ENCODE peak calls at places on chromosomes 1 and 21, in seven cellular contexts. L, Q, O, S, F, Z and I are unnamed samples.

GRCh38 chr1:155272466-155273133 is 704 bp downstream of the CLK2 start:
- DNase-seq in L (peak; percentile 10), Q (no peak), O (peak; percentile 42), S (no peak), F (no peak), Z (no peak), I (no peak)

GRCh38 chr1:3681231-3681897 is 29.0 kb downstream of the TP73 start:
- DNase-seq in L (no peak), Q (no peak), O (no peak), S (no peak), F (no peak), Z (no peak), I (no peak)

GRCh38 chr1:96721053-96721381 is 567 bp upstream of the PTBP2 start:
- DNase-seq in L (no peak), Q (no peak), O (no peak), S (no peak), F (no peak), Z (no peak), I (no peak)

GRCh38 chr1:58781541-58782307 is 2.1 kb downstream of the JUN start:
- DNase-seq in L (peak; percentile 73), Q (no peak), O (no peak), S (peak; percentile 82), F (no peak), Z (no peak), I (no peak)

GRCh38 chr21:33211305-33211704 is 18.4 kb upstream of the IFNAR2 start:
- DNase-seq in L (no peak), Q (no peak), O (no peak), S (no peak), F (no peak), Z (no peak), I (no peak)

GRCh38 chr1:169309178-169310166 is 58.1 kb downstream of the NME7 start:
- DNase-seq in L (no peak), Q (no peak), O (no peak), S (peak; percentile 89), F (peak; percentile 11), Z (no peak), I (no peak)

GRCh38 chr1:115090547-115090946 is 1.2 kb upstream of the TSPAN2 start:
- DNase-seq in L (no peak), Q (no peak), O (no peak), S (peak; percentile 12), F (no peak), Z (no peak), I (no peak)

GRCh38 chr1:91729621-91730348 is 156.2 kb downstream of the TGFBR3 start:
- DNase-seq in L (no peak), Q (no peak), O (no peak), S (no peak), F (no peak), Z (no peak), I (no peak)

GRCh38 chr1:15027515-15027948 is 126.0 kb upstream of the TMEM51 start:
- DNase-seq in L (peak; percentile 85), Q (peak; percentile 48), O (peak; percentile 56), S (peak; percentile 76), F (no peak), Z (no peak), I (peak; percentile 50)

GRCh38 chr1:13700521-13701273 is 709 bp downstream of the PRDM2 start:
- DNase-seq in L (no peak), Q (peak; percentile 50), O (no peak), S (peak; percentile 19), F (no peak), Z (no peak), I (no peak)

GRCh38 chr21:23162213-23162946 is 2164.2 kb downstream of the NCAM2 start:
- DNase-seq in L (no peak), Q (no peak), O (no peak), S (no peak), F (no peak), Z (no peak), I (no peak)

GRCh38 chr1:7962011-7962335 is 462 bp downstream of the PARK7 start:
- DNase-seq in L (peak; percentile 33), Q (no peak), O (no peak), S (no peak), F (no peak), Z (no peak), I (no peak)

GRCh38 chr1:12314328-12314903 is 84.6 kb downstream of the VPS13D start:
- DNase-seq in L (peak; percentile 28), Q (no peak), O (peak; percentile 12), S (peak; percentile 25), F (no peak), Z (no peak), I (no peak)

GRCh38 chr1:24244519-24245268 is 57.6 kb upstream of the IFNLR1 start:
- DNase-seq in L (no peak), Q (no peak), O (no peak), S (no peak), F (no peak), Z (no peak), I (no peak)

GRCh38 chr1:243343970-243344749 is 88.3 kb downstream of the SDCCAG8 start:
- DNase-seq in L (peak; percentile 59), Q (no peak), O (peak; percentile 43), S (peak; percentile 61), F (peak; percentile 20), Z (no peak), I (no peak)

GRCh38 chr1:36248250-36248894 is 24.1 kb downstream of the THRAP3 start:
- DNase-seq in L (no peak), Q (no peak), O (peak; percentile 95), S (peak; percentile 93), F (no peak), Z (no peak), I (no peak)

GRCh38 chr1:3590145-3590768 is 21.1 kb downstream of the MEGF6 start:
- DNase-seq in L (peak; percentile 77), Q (no peak), O (no peak), S (no peak), F (no peak), Z (no peak), I (no peak)

GRCh38 chr1:110210604-110211502 is 739 bp downstream of the KCNC4 start:
- DNase-seq in L (peak; percentile 80), Q (peak; percentile 37), O (no peak), S (peak; percentile 58), F (no peak), Z (no peak), I (peak; percentile 50)

GRCh38 chr1:172764378-172764777 is 105.5 kb downstream of the FASLG start:
- DNase-seq in L (no peak), Q (no peak), O (no peak), S (no peak), F (no peak), Z (no peak), I (no peak)

GRCh38 chr1:196387766-196388165 is 220.5 kb downstream of the KCNT2 start:
- DNase-seq in L (no peak), Q (no peak), O (no peak), S (no peak), F (no peak), Z (no peak), I (no peak)

GRCh38 chr1:184461321-184461720 is 74.5 kb downstream of the C1orf21 start:
- DNase-seq in L (peak; percentile 43), Q (no peak), O (no peak), S (no peak), F (no peak), Z (no peak), I (no peak)

GRCh38 chr1:64624446-64624766 is 120.5 kb upstream of the RAVER2 start:
- DNase-seq in L (peak; percentile 16), Q (no peak), O (no peak), S (no peak), F (no peak), Z (no peak), I (no peak)

GRCh38 chr1:106846656-106847055 is 209.8 kb upstream of the PRMT6 start:
- DNase-seq in L (no peak), Q (no peak), O (no peak), S (no peak), F (no peak), Z (no peak), I (no peak)

GRCh38 chr21:42732033-42732410 is 78.6 kb downstream of the PDE9A start:
- DNase-seq in L (no peak), Q (no peak), O (no peak), S (no peak), F (no peak), Z (no peak), I (no peak)

GRCh38 chr21:34524671-34525601 is 12.9 kb upstream of the KCNE1 start:
- DNase-seq in L (no peak), Q (no peak), O (no peak), S (no peak), F (no peak), Z (no peak), I (no peak)

GRCh38 chr21:39869141-39869818 is 2.0 kb downstream of the PCP4 start:
- DNase-seq in L (no peak), Q (no peak), O (no peak), S (no peak), F (no peak), Z (no peak), I (no peak)

GRCh38 chr21:41664881-41665765 is 101.7 kb downstream of the RIPK4 start:
- DNase-seq in L (no peak), Q (no peak), O (no peak), S (no peak), F (no peak), Z (no peak), I (no peak)
- TF ChIP-seq TAF1 in L (no peak), Q (no peak), O (no peak), S (no peak), F (no peak), Z (no peak), I (no peak)

DNA sequence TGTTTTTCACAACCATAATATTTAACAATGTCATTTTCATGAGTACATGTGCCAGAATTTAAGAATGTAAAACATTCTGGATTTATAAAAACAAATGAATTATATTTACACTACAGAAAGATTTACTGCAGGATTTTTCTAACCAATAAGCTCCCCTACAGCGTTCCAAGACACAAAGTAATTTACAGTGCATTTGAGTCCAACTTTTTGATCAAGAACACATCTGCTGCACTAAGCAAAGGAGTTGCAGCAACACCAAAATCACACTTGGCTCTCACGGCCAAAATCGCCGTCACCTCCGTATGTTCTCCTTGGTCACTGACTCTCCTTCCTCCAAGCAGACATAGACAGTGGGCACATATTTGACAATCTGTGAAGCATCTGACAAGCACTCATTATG is 7.7 kb downstream of the VPS26C start:
- DNase-seq in L (no peak), Q (no peak), O (no peak), S (no peak), F (no peak), Z (no peak), I (no peak)
- TF ChIP-seq POLR2AphosphoS5 in L (no peak), Q (no peak), O (no peak), S (no peak), F (no peak), Z (no peak), I (no peak)

GRCh38 chr1:212853658-212854057 is 4.4 kb upstream of the FLVCR1 start:
- DNase-seq in L (no peak), Q (no peak), O (no peak), S (no peak), F (no peak), Z (no peak), I (no peak)
- TF ChIP-seq TAF1 in L (no peak), Q (no peak), O (no peak), S (no peak), F (no peak), Z (no peak), I (no peak)

DNA sequence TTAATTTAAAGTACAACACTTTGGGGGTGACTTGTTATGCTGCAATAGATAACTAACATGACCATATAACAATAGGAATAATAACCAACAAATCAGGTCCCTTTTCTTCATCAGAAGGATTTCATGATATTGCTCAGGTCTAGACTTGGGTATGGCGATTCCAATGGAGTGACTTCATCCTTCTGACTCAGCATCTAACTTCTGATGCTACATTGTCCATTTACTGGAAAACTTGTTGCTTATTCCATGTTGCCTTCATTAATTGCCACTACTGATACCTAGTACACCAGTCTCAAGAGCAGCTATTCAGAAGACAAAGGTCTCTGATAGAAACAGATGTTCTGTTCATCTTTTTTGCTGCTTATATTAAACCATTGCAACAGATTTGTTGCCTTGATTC is 324.3 kb downstream of the TGFB2 start:
- DNase-seq in L (no peak), Q (no peak), O (no peak), S (no peak), F (no peak), Z (no peak), I (no peak)
- TF ChIP-seq POLR2AphosphoS5 in L (no peak), Q (no peak), O (no peak), S (no peak), F (no peak), Z (no peak), I (no peak)